ENCODE peak calls at places on chromosomes 13 and 19, in eight cellular contexts. S, O, T, N, I, Z, E and Y are unnamed samples. For H3K27me3 and H3K4me1, the result is how much of the 10 kb centered on the place peaks cover.

GRCh38 chr19:46265217-46265828 is 31.5 kb upstream of the HIF3A start:
- DNase-seq in S (no peak), O (peak), T (no peak), N (no peak), I (peak), Z (peak), E (no peak), Y (no peak)

GRCh38 chr13:77565635-77566034 is 30.1 kb downstream of the SCEL start:
- DNase-seq in S (no peak), O (peak), T (no peak), N (no peak), I (peak), Z (no peak), E (no peak), Y (no peak)

GRCh38 chr19:45468159-45468651 is 409 bp downstream of the FOSB start:
- DNase-seq in S (no peak), O (peak), T (no peak), N (no peak), I (no peak), Z (no peak), E (no peak), Y (peak)

GRCh38 chr19:54100560-54100959 is at the start of gene OSCAR:
- DNase-seq in S (no peak), O (no peak), T (no peak), N (peak), I (no peak), Z (peak), E (no peak), Y (peak)

GRCh38 chr19:55927991-55928390 is 4.1 kb downstream of the NLRP13 start:
- DNase-seq in S (no peak), O (no peak), T (no peak), N (no peak), I (no peak), Z (no peak), E (no peak), Y (no peak)

GRCh38 chr13:21997726-21998125 is 326.9 kb downstream of the FGF9 start:
- DNase-seq in S (no peak), O (no peak), T (no peak), N (no peak), I (no peak), Z (no peak), E (no peak), Y (no peak)

GRCh38 chr19:33047422-33047821 is 17.3 kb downstream of the RHPN2 start:
- DNase-seq in S (no peak), O (peak), T (no peak), N (peak), I (no peak), Z (no peak), E (no peak), Y (peak)

GRCh38 chr19:54173951-54174817 is 1.2 kb upstream of the TMC4 start:
- DNase-seq in S (no peak), O (no peak), T (no peak), N (no peak), I (no peak), Z (no peak), E (no peak), Y (no peak)

GRCh38 chr19:31596751-31597150 is 247.5 kb upstream of the TSHZ3 start:
- DNase-seq in S (no peak), O (no peak), T (no peak), N (no peak), I (no peak), Z (no peak), E (no peak), Y (no peak)

GRCh38 chr19:38386300-38386967 is 1.4 kb downstream of the GGN start:
- DNase-seq in S (no peak), O (no peak), T (no peak), N (no peak), I (no peak), Z (no peak), E (no peak), Y (peak)
- H3K4me3 ChIP-seq in S (peak), O (no peak), T (no peak), N (peak), I (no peak), Z (no peak), E (peak), Y (peak)

GRCh38 chr19:41801682-41802317 is 5.4 kb downstream of the CEACAM3 start:
- DNase-seq in S (no peak), O (no peak), T (no peak), N (no peak), I (no peak), Z (peak), E (no peak), Y (no peak)
- H3K27me3 ChIP-seq in S (under half), O (under half), T (under half), N (under half), I (under half), Z (under half), E (half or more), Y (under half)

GRCh38 chr13:40596484-40596883 is 70.0 kb downstream of the FOXO1 start:
- DNase-seq in S (no peak), O (no peak), T (no peak), N (no peak), I (no peak), Z (no peak), E (no peak), Y (no peak)
- H3K4me1 ChIP-seq in S (under half), O (under half), T (under half), N (under half), I (under half), Z (under half), E (half or more), Y (under half)

DNA sequence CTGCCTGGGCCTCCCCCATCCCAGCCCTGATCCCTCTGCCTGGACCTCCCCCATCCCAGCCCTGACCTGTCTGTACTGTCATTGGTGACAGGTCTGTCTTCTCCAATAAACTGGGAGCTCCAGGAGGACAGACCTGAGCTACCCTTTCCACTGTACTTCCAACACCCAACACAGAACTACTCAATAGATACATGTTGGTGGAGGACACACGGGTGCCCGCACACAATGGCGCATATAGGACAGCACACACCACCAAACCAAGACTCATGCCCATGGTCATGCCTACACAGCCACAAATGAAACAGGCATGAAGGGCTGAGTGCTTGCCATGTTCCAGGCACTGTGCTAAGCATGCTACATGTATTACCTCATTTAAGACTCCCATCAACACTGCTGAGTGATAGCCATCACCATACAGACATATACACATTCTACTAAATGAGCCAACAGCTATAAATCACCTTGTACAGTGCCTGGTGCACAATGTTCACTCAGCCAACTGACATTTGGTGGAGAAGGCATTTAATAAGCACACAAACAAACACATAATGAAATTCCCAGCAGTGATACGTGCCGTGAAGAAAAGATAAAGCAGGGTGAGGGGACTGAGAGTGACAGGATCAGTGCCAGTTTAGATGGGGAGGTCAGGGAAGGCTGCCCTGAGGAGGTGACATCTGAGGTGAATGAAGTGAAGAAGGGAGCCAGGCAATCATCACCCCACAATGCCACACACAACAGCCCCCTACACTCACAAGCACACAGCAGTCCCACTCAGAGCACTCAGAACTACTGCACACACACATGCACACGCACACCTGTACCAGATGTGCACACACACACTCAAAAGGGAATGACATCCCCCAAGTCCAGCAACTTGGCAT is 857 bp downstream of the POU2F2 start:
- DNase-seq in S (no peak), O (no peak), T (no peak), N (no peak), I (no peak), Z (no peak), E (no peak), Y (no peak)
- H3K4me3 ChIP-seq in S (peak), O (no peak), T (no peak), N (peak), I (no peak), Z (no peak), E (peak), Y (peak)

GRCh38 chr13:109227344-109227940 is 558.9 kb downstream of the IRS2 start:
- DNase-seq in S (no peak), O (no peak), T (no peak), N (no peak), I (no peak), Z (no peak), E (no peak), Y (no peak)

GRCh38 chr13:109228211-109228610 is 558.2 kb downstream of the IRS2 start:
- DNase-seq in S (no peak), O (no peak), T (no peak), N (no peak), I (no peak), Z (no peak), E (no peak), Y (no peak)

GRCh38 chr13:109220631-109221030 is 565.8 kb downstream of the IRS2 start:
- DNase-seq in S (no peak), O (no peak), T (no peak), N (no peak), I (no peak), Z (no peak), E (no peak), Y (no peak)

GRCh38 chr13:109226631-109227030 is 559.8 kb downstream of the IRS2 start:
- DNase-seq in S (no peak), O (no peak), T (no peak), N (no peak), I (no peak), Z (no peak), E (no peak), Y (no peak)

DNA sequence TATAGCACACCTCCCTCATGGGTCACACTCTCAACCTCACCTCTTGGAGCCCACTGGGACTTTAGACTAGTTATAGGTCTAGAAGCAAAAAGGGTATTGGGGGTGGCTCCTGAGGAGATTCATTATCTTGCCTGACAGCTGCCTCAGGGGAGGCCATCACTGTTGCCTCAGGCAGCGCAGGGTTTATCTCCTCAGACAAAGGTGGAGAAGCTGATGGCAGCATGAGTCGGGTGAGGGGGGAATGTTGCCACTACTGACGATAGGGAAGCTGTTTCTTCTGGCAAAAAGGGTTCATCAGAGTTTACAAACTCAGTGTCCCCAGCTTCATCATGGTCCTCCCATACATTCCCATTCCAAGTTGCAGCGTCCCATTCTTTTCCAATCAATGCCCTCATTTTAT is 562.4 kb downstream of the IRS2 start:
- DNase-seq in S (no peak), O (no peak), T (no peak), N (no peak), I (no peak), Z (no peak), E (no peak), Y (no peak)
- H3K27me3 ChIP-seq in S (under half), O (under half), T (under half), N (under half), I (under half), Z (under half), E (under half), Y (under half)

GRCh38 chr13:98520674-98521449 is 56.0 kb downstream of the STK24 start:
- DNase-seq in S (peak), O (no peak), T (no peak), N (no peak), I (no peak), Z (peak), E (no peak), Y (no peak)

GRCh38 chr13:98517576-98518310 is 59.2 kb downstream of the STK24 start:
- DNase-seq in S (no peak), O (no peak), T (no peak), N (no peak), I (no peak), Z (peak), E (no peak), Y (no peak)

GRCh38 chr13:98521876-98522275 is 55.0 kb downstream of the STK24 start:
- DNase-seq in S (no peak), O (peak), T (no peak), N (no peak), I (no peak), Z (peak), E (no peak), Y (no peak)

GRCh38 chr13:98521461-98521860 is 55.4 kb downstream of the STK24 start:
- DNase-seq in S (no peak), O (no peak), T (no peak), N (no peak), I (no peak), Z (peak), E (no peak), Y (no peak)

DNA sequence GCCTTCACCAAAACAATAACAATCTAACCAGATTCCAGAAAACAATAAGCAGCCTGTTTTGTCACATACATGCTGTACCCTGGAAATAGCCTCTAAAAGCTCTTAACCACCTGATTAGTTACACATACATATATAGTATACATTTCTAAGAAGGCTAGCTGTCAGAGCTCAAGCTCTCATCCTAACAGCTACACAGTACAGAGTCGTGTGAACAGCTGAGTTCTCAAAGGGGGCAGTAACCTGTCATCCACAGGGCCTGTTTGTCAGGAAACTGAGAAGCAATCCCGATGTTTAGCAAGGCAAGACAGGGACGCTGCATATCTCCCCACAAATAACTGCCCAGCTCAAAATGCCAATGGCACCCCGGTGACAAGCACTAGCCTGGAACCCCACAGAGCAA is 56.9 kb downstream of the STK24 start:
- DNase-seq in S (no peak), O (no peak), T (no peak), N (no peak), I (no peak), Z (no peak), E (no peak), Y (no peak)
- H3K4me1 ChIP-seq in S (half or more), O (under half), T (half or more), N (under half), I (under half), Z (under half), E (half or more), Y (under half)

GRCh38 chr13:59867867-59868266 is 295.9 kb downstream of the DIAPH3 start:
- DNase-seq in S (no peak), O (no peak), T (no peak), N (no peak), I (no peak), Z (no peak), E (no peak), Y (no peak)

GRCh38 chr13:59873856-59874255 is 289.9 kb downstream of the DIAPH3 start:
- DNase-seq in S (no peak), O (no peak), T (no peak), N (no peak), I (no peak), Z (no peak), E (no peak), Y (no peak)

GRCh38 chr13:59874973-59875372 is 288.8 kb downstream of the DIAPH3 start:
- DNase-seq in S (no peak), O (no peak), T (no peak), N (no peak), I (no peak), Z (no peak), E (no peak), Y (no peak)

GRCh38 chr13:59877933-59878332 is 285.8 kb downstream of the DIAPH3 start:
- DNase-seq in S (no peak), O (no peak), T (no peak), N (no peak), I (no peak), Z (no peak), E (no peak), Y (no peak)

DNA sequence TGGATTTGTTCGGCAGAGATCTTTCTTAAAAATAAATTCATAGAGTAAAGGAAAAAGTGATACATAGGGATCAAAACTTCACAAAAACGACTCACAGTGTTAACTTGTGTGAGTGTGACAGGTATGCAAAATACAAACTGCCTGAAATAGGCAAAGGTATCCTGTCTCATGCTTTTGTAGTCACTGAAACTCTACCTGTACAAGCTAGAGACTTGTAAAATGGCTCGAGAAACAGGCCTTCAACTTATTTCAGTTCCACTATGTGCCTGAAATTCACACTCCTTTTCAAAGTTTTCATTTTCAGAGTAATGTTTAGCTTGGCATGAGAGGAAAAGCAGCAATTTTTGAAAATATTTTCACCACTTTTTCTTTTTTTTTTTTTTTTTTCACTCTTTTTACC is 290.4 kb downstream of the DIAPH3 start:
- DNase-seq in S (no peak), O (no peak), T (no peak), N (no peak), I (no peak), Z (no peak), E (no peak), Y (no peak)
- H3K4me3 ChIP-seq in S (no peak), O (no peak), T (no peak), N (no peak), I (no peak), Z (no peak), E (no peak), Y (no peak)

DNA sequence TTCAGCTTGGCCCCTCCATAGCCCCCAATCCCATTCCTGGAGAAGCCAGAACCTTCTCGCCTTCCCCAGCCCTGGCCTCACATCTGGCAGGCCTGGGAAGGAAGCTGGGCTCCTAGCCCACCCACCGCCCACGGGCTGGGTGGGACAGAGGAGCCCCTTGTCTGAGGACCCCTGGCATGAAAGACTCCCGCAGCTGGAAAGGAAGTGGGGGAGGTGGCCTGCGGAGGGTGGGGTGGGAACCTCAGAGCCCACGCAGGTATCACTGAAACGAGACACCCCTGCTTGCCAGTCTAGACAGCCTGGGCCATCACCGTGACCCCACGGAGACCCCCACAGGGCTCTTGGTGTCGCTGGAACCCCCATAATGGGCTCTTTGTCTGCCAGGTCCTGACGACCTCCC is 7.6 kb upstream of the NANOS3 start:
- DNase-seq in S (no peak), O (no peak), T (no peak), N (no peak), I (no peak), Z (no peak), E (no peak), Y (no peak)
- H3K27me3 ChIP-seq in S (under half), O (under half), T (under half), N (under half), I (under half), Z (under half), E (under half), Y (under half)

DNA sequence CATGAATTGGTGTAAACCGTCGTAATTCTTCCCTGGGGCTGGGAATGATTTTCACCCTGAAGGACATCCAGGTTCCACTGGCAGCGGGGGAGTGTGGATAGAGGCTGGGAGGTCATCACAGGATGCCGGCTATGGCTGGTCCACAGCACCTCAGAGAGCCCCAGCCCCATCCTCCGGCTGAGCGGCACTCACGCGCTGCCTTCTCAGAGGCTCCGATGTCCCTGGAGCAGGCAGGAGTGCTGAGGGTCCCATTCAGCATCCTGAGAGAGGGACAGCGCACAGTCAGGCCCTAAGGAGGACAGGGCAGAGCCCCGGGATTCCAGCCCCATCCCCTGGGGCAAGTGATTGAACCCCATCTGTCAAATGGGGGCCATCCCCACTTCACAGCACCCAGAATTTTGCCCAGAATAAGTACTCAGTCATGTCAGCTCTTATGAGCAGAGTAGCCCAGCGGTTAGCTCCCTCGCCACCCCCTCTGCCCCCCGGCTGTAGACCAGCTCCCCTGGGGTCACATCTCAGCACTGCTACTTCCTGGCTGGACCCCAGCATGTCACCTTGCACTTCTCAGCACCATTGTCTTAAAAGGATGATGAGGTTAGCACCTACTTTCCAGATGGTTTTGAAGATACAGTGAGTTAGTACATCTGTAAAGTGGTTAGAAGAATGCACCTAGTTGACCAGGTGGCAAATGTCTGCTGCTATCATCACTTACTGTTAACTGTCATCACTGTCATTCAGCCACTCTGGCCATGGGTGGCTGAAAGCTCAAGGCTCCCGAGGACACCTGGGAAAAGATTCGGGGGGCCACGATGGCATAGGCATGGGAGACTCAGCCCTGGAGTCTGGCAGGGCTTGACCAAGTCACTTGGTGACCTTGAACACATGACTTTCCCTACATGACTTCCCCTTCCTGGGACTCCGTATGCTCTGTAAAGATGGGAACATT is 11.9 kb downstream of the GRAMD1A start:
- DNase-seq in S (no peak), O (no peak), T (no peak), N (no peak), I (no peak), Z (no peak), E (no peak), Y (no peak)
- H3K4me1 ChIP-seq in S (under half), O (under half), T (half or more), N (half or more), I (under half), Z (under half), E (under half), Y (under half)

GRCh38 chr13:90374183-90374582 is 973.3 kb upstream of the MIR17HG start:
- DNase-seq in S (no peak), O (no peak), T (no peak), N (no peak), I (no peak), Z (no peak), E (no peak), Y (no peak)
- H3K4me3 ChIP-seq in S (no peak), O (no peak), T (no peak), N (no peak), I (no peak), Z (no peak), E (no peak), Y (no peak)